ENCODE peak calls at places on chromosomes 3 and 15, in eight cellular contexts. L, N, T, Z, E, C, G and P are unnamed samples.

GRCh38 chr15:66948294-66948693 is 117.1 kb upstream of the SMAD3 start:
- DNase-seq in L (no peak), N (peak; percentile 43), T (no peak), Z (no peak), E (no peak), C (no peak), G (peak; percentile 55), P (no peak)

GRCh38 chr15:28994142-28994829 is 108.5 kb downstream of the APBA2 start:
- DNase-seq in L (no peak), N (no peak), T (no peak), Z (no peak), E (no peak), C (no peak), G (no peak), P (no peak)

GRCh38 chr15:74821091-74821789 is 5.2 kb upstream of the CPLX3 start:
- DNase-seq in L (no peak), N (no peak), T (peak; percentile 55), Z (peak; percentile 94), E (no peak), C (no peak), G (no peak), P (no peak)

GRCh38 chr15:73796266-73796939 is 43.3 kb upstream of the INSYN1 start:
- DNase-seq in L (peak; percentile 86), N (no peak), T (no peak), Z (no peak), E (no peak), C (no peak), G (no peak), P (no peak)

GRCh38 chr3:184703657-184704056 is 8.2 kb downstream of the MAGEF1 start:
- DNase-seq in L (no peak), N (no peak), T (no peak), Z (no peak), E (no peak), C (no peak), G (no peak), P (no peak)

GRCh38 chr3:186722457-186722856 is 5.3 kb downstream of the KNG1 start:
- DNase-seq in L (no peak), N (peak; percentile 20), T (peak; percentile 23), Z (no peak), E (peak; percentile 12), C (no peak), G (no peak), P (peak; percentile 16)

GRCh38 chr15:67700023-67700422 is 125.3 kb upstream of the SKOR1 start:
- DNase-seq in L (no peak), N (peak; percentile 35), T (no peak), Z (no peak), E (no peak), C (no peak), G (no peak), P (no peak)

GRCh38 chr3:134810850-134811249 is 15.8 kb downstream of the EPHB1 start:
- DNase-seq in L (no peak), N (no peak), T (no peak), Z (no peak), E (no peak), C (no peak), G (no peak), P (no peak)

GRCh38 chr3:162897286-162897685 is 1400.7 kb downstream of the OTOL1 start:
- DNase-seq in L (no peak), N (no peak), T (no peak), Z (no peak), E (no peak), C (no peak), G (no peak), P (no peak)

GRCh38 chr15:39127925-39128617 is 452.8 kb upstream of the THBS1 start:
- DNase-seq in L (no peak), N (peak; percentile 97), T (peak; percentile 16), Z (no peak), E (peak; percentile 98), C (peak; percentile 85), G (peak; percentile 91), P (peak; percentile 11)

GRCh38 chr3:122100591-122101491 is 45.7 kb downstream of the CD86 start:
- DNase-seq in L (no peak), N (peak; percentile 16), T (no peak), Z (peak; percentile 27), E (peak; percentile 60), C (no peak), G (no peak), P (no peak)

GRCh38 chr15:40859206-40859851 is 14.7 kb downstream of the RHOV start:
- DNase-seq in L (peak; percentile 62), N (peak; percentile 87), T (peak; percentile 86), Z (peak; percentile 88), E (peak; percentile 84), C (no peak), G (peak; percentile 78), P (peak; percentile 54)

GRCh38 chr3:29280675-29281264 is at the start of gene RBMS3:
- DNase-seq in L (peak; percentile 93), N (peak; percentile 91), T (peak; percentile 82), Z (peak; percentile 61), E (peak; percentile 97), C (peak; percentile 33), G (peak; percentile 93), P (peak; percentile 92)

GRCh38 chr3:187799942-187800637 is 54.8 kb upstream of the BCL6 start:
- DNase-seq in L (no peak), N (peak; percentile 49), T (no peak), Z (no peak), E (no peak), C (no peak), G (no peak), P (no peak)

GRCh38 chr3:53230041-53230621 is 25.7 kb downstream of the TKT start:
- DNase-seq in L (no peak), N (no peak), T (no peak), Z (peak; percentile 38), E (no peak), C (no peak), G (no peak), P (no peak)

GRCh38 chr15:59933607-59934006 is 70.5 kb upstream of the FOXB1 start:
- DNase-seq in L (no peak), N (peak; percentile 44), T (no peak), Z (no peak), E (no peak), C (no peak), G (no peak), P (no peak)

GRCh38 chr3:123027292-123028232 is at the start of gene SEMA5B:
- DNase-seq in L (peak; percentile 53), N (peak; percentile 21), T (peak; percentile 62), Z (no peak), E (peak; percentile 26), C (no peak), G (no peak), P (peak; percentile 34)

GRCh38 chr3:71111784-71112440 is 471.6 kb downstream of the FOXP1 start:
- DNase-seq in L (no peak), N (peak; percentile 98), T (no peak), Z (no peak), E (peak; percentile 79), C (peak; percentile 32), G (peak; percentile 77), P (no peak)

GRCh38 chr15:64634576-64635485 is 140.6 kb downstream of the RBPMS2 start:
- DNase-seq in L (no peak), N (no peak), T (peak; percentile 29), Z (no peak), E (peak; percentile 53), C (no peak), G (peak; percentile 58), P (peak; percentile 99)

GRCh38 chr3:65569129-65569528 is 469.6 kb downstream of the MAGI1 start:
- DNase-seq in L (no peak), N (no peak), T (no peak), Z (no peak), E (no peak), C (no peak), G (no peak), P (peak; percentile 32)

GRCh38 chr3:128730521-128730920 is 4.5 kb downstream of the RAB7A start:
- DNase-seq in L (no peak), N (no peak), T (no peak), Z (no peak), E (no peak), C (no peak), G (no peak), P (no peak)
- H3K4me1 ChIP-seq in L (peaks cover 91% of the 10 kb centered on the region), N (peaks cover 18% of the 10 kb centered on the region), T (peaks cover 2% of the 10 kb centered on the region), Z (peaks cover 18% of the 10 kb centered on the region), E (peaks cover 34% of the 10 kb centered on the region), C (peaks cover 27% of the 10 kb centered on the region), G (peaks cover 32% of the 10 kb centered on the region), P (peaks cover 17% of the 10 kb centered on the region)

DNA sequence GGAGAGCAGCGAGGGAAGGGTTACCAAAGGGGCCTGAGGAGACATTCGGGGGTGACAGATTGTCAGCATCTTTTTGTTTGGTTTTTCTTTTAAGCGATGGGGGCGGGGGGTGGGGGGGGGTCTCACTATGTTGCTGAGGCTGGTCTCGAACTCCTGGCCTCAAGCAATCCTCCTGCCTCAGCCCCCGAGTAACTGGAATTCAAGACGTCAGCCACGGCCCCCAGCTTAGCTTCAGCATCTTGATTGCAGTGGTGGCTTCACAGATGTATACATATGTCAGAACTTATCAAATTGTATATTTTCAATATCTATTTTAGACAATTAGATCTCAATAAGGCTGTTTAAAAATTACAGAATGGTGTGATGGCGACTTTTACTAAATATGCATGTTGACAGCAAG is 30.9 kb downstream of the ZDHHC19 start:
- DNase-seq in L (no peak), N (no peak), T (no peak), Z (no peak), E (no peak), C (no peak), G (no peak), P (no peak)
- H3K4me1 ChIP-seq in L (peaks cover 35% of the 10 kb centered on the region), N (peaks cover 19% of the 10 kb centered on the region), T (no peaks in the 10 kb centered on the region), Z (peaks cover 21% of the 10 kb centered on the region), E (peaks cover 4% of the 10 kb centered on the region), C (peaks cover 15% of the 10 kb centered on the region), G (no peaks in the 10 kb centered on the region), P (peaks cover 23% of the 10 kb centered on the region)

GRCh38 chr15:101134780-101135179 is 117.1 kb downstream of the CHSY1 start:
- DNase-seq in L (no peak), N (no peak), T (no peak), Z (no peak), E (no peak), C (no peak), G (no peak), P (no peak)

GRCh38 chr15:101133751-101134261 is 118.0 kb downstream of the CHSY1 start:
- DNase-seq in L (no peak), N (no peak), T (peak; percentile 46), Z (no peak), E (no peak), C (no peak), G (no peak), P (no peak)

GRCh38 chr15:101131489-101132389 is 120.1 kb downstream of the CHSY1 start:
- DNase-seq in L (no peak), N (no peak), T (no peak), Z (no peak), E (no peak), C (no peak), G (no peak), P (no peak)

GRCh38 chr15:101132390-101133180 is 119.3 kb downstream of the CHSY1 start:
- DNase-seq in L (no peak), N (no peak), T (no peak), Z (no peak), E (no peak), C (no peak), G (no peak), P (no peak)

DNA sequence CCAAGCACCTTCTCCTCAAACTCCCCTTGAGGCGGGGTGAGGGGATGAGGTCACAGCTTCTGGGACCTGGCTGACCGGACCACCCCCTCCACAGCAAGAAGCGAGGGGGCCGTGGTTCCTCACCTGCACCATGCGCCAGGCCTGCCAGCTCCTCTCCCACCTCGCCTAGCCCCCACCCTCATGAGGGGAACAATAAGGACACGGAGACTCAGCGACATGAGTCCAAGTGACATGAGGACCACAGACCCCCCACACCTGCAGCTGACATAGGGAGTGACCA is 118.7 kb downstream of the CHSY1 start:
- DNase-seq in L (no peak), N (no peak), T (no peak), Z (no peak), E (no peak), C (no peak), G (no peak), P (no peak)
- H3K4me1 ChIP-seq in L (peaks cover 48% of the 10 kb centered on the region), N (peaks cover 10% of the 10 kb centered on the region), T (peaks cover 9% of the 10 kb centered on the region), Z (peaks cover 22% of the 10 kb centered on the region), E (peaks cover 9% of the 10 kb centered on the region), C (peaks cover 4% of the 10 kb centered on the region), G (peaks cover 10% of the 10 kb centered on the region), P (no peaks in the 10 kb centered on the region)

GRCh38 chr3:72996473-72997333 is at the start of gene PPP4R2:
- DNase-seq in L (peak; percentile 93), N (peak; percentile 93), T (peak; percentile 93), Z (peak; percentile 89), E (peak; percentile 94), C (peak; percentile 38), G (peak; percentile 89), P (peak; percentile 89)
- H3K4me1 ChIP-seq in L (peaks cover 44% of the 10 kb centered on the region), N (peaks cover 28% of the 10 kb centered on the region), T (no peaks in the 10 kb centered on the region), Z (peaks cover 36% of the 10 kb centered on the region), E (peaks cover 31% of the 10 kb centered on the region), C (peaks cover 11% of the 10 kb centered on the region), G (peaks cover 27% of the 10 kb centered on the region), P (peaks cover 24% of the 10 kb centered on the region)